ENCODE peak calls at places on chromosome 1, in ten cellular contexts. J is NCI-H2029 treated with DMSO at 0.1 percent for 48 hours; D is NCI-H748 treated with DMSO at 0.1 percent for 48 hours; X is endothelial cell; G is Calu3; N is stimulated activated effector memory CD8-positive, alpha-beta T cell treated with anti-CD3 and anti-CD28 coated beads, Interleukin-12 subunit alpha, Interleukin-12 subunit beta, amount 100 ng/mL, for 72 hours; I is NCI-H69; L is NCI-H2081; B is lung microvascular endothelial cell; Q is CD8-positive, alpha-beta T cell. S is an unnamed sample.

GRCh38 chr1:198003468-198003867 is 86.3 kb downstream of the LHX9 start:
- DNase-seq in X (no peak), G (no peak), D (no peak), B (no peak), I (no peak), Q (no peak), N (no peak), J (no peak), L (no peak), S (no peak)

GRCh38 chr1:27416387-27417111 is 24.1 kb downstream of the GPR3 start:
- DNase-seq in Q (no peak), B (peak), I (peak), N (peak), D (peak), G (peak), J (peak), X (peak), L (peak), S (peak)

GRCh38 chr1:42962641-42963377 is 4.1 kb upstream of the SLC2A1 start:
- DNase-seq in Q (no peak), N (no peak), G (no peak), J (peak), X (peak), L (no peak), B (no peak), D (peak), I (peak), S (peak)

GRCh38 chr1:231603598-231604275 is 22.9 kb upstream of the DISC1 start:
- DNase-seq in D (peak), G (peak), B (peak), J (peak), I (peak), X (peak), N (peak), L (peak), Q (peak), S (peak)

GRCh38 chr1:221002601-221003000 is 123.4 kb downstream of the HLX start:
- DNase-seq in J (no peak), L (no peak), N (no peak), X (no peak), Q (no peak), I (no peak), G (no peak), B (no peak), D (no peak), S (no peak)

GRCh38 chr1:13535227-13535626 is 21.4 kb upstream of the LRRC38 start:
- DNase-seq in I (no peak), G (no peak), Q (no peak), B (no peak), X (no peak), L (no peak), D (no peak), J (no peak), N (no peak), S (no peak)

GRCh38 chr1:21705303-21705980 is 36.3 kb upstream of the RAP1GAP start:
- DNase-seq in L (no peak), N (no peak), G (no peak), Q (no peak), J (no peak), B (no peak), X (no peak), I (peak), D (no peak), S (no peak)

GRCh38 chr1:33111965-33112364 is 31.0 kb downstream of the AZIN2 start:
- DNase-seq in Q (no peak), J (no peak), I (peak), X (no peak), D (no peak), B (peak), L (peak), G (no peak), N (no peak), S (no peak)

GRCh38 chr1:32980080-32980479 is 15.5 kb upstream of the RNF19B start:
- DNase-seq in I (no peak), J (no peak), Q (no peak), X (no peak), B (no peak), D (no peak), G (no peak), L (no peak), N (no peak), S (no peak)

GRCh38 chr1:38608202-38608864 is 251.2 kb downstream of the RRAGC start:
- DNase-seq in N (no peak), B (peak), L (no peak), D (no peak), G (peak), X (peak), Q (no peak), J (no peak), I (peak), S (peak)

GRCh38 chr1:31259746-31260145 is 20.1 kb upstream of the NKAIN1 start:
- DNase-seq in J (no peak), L (no peak), I (no peak), B (no peak), Q (no peak), D (no peak), G (no peak), N (no peak), X (no peak), S (no peak)

GRCh38 chr1:31413405-31414005 is 492 bp downstream of the SERINC2 start:
- DNase-seq in L (peak), B (peak), G (peak), I (peak), N (peak), X (peak), Q (no peak), J (peak), D (no peak), S (peak)

GRCh38 chr1:215878843-215879242 is 311.7 kb downstream of the KCTD3 start:
- DNase-seq in X (no peak), J (no peak), I (peak), N (no peak), Q (no peak), B (no peak), G (no peak), D (no peak), L (no peak), S (no peak)

GRCh38 chr1:6205849-6206845 is at the start of gene RNF207:
- DNase-seq in G (peak), Q (no peak), X (peak), B (peak), I (peak), D (no peak), J (no peak), L (no peak), N (peak), S (peak)

GRCh38 chr1:36722871-36723270 is 240.2 kb upstream of the CSF3R start:
- DNase-seq in G (no peak), L (no peak), I (no peak), Q (no peak), J (no peak), N (no peak), D (no peak), B (no peak), X (no peak), S (no peak)

GRCh38 chr1:23237516-23237915 is 20.2 kb upstream of the HTR1D start:
- DNase-seq in L (no peak), Q (no peak), N (no peak), G (no peak), D (no peak), J (no peak), B (no peak), I (no peak), X (no peak), S (no peak)

GRCh38 chr1:8182034-8182761 is 135.7 kb upstream of the SLC45A1 start:
- DNase-seq in G (peak), J (no peak), B (peak), X (no peak), N (no peak), D (no peak), I (no peak), L (no peak), Q (no peak), S (peak)

GRCh38 chr1:151858030-151858746 is 4.7 kb upstream of the THEM5 start:
- DNase-seq in G (no peak), N (no peak), J (no peak), L (no peak), X (no peak), D (no peak), Q (no peak), I (no peak), B (no peak), S (no peak)

GRCh38 chr1:205355054-205355453 is 1.7 kb downstream of the KLHDC8A start:
- DNase-seq in D (no peak), B (no peak), J (peak), G (peak), L (peak), Q (no peak), X (no peak), N (no peak), I (peak), S (no peak)

S was measured in hepatocyte.